ENCODE peak calls at places on chromosomes 6 and 20, in four cellular contexts. L, D, K and A are unnamed samples.

GRCh38 chr20:13744403-13744802 is 40.3 kb downstream of the ESF1 start:
- DNase-seq in L (no peak), K (no peak), D (no peak), A (no peak)

GRCh38 chr20:57638895-57639236 is 18.6 kb upstream of the ZBP1 start:
- DNase-seq in D (no peak), L (peak; percentile 40), K (no peak), A (no peak)

GRCh38 chr20:24039196-24039595 is 50.6 kb upstream of the GGTLC1 start:
- DNase-seq in K (no peak), L (no peak), D (no peak), A (no peak)

GRCh38 chr20:34980543-34981213 is 25.0 kb downstream of the MYH7B start:
- DNase-seq in K (no peak), L (no peak), D (peak; percentile 69), A (peak; percentile 45)

GRCh38 chr6:170292778-170293164 is 1.9 kb upstream of the DLL1 start:
- DNase-seq in L (peak; percentile 43), K (no peak), D (no peak), A (no peak)

GRCh38 chr6:111750753-111751684 is 122.2 kb downstream of the FYN start:
- DNase-seq in D (no peak), K (no peak), L (no peak), A (no peak)

GRCh38 chr6:16723833-16724232 is 37.4 kb downstream of the ATXN1 start:
- DNase-seq in D (no peak), L (peak; percentile 61), K (no peak), A (no peak)

GRCh38 chr20:32109392-32110172 is at the start of gene TM9SF4:
- DNase-seq in L (peak; percentile 96), D (peak; percentile 93), K (peak; percentile 94), A (peak; percentile 85)

GRCh38 chr6:84688187-84688878 is 76.1 kb downstream of the TBX18 start:
- DNase-seq in L (no peak), K (no peak), D (no peak), A (no peak)

GRCh38 chr6:135535989-135536414 is 38.5 kb upstream of the AHI1 start:
- DNase-seq in L (peak; percentile 63), K (peak; percentile 15), D (no peak), A (no peak)

GRCh38 chr6:47655719-47656595 is 42.4 kb upstream of the ADGRF4 start:
- DNase-seq in K (peak; percentile 17), D (peak; percentile 54), L (peak; percentile 33), A (no peak)

GRCh38 chr20:36572701-36573102 is 695 bp upstream of the TGIF2 start:
- DNase-seq in K (peak; percentile 39), L (peak; percentile 19), D (no peak), A (no peak)

GRCh38 chr6:32974541-32975308 is 6.3 kb downstream of the BRD2 start:
- DNase-seq in D (no peak), K (no peak), L (no peak), A (no peak)

GRCh38 chr6:42777126-42777822 is 4.6 kb upstream of the BICRAL start:
- DNase-seq in K (no peak), D (no peak), L (no peak), A (no peak)

GRCh38 chr6:134928151-134928917 is 21.6 kb downstream of the ALDH8A1 start:
- DNase-seq in D (no peak), L (no peak), K (no peak), A (no peak)

GRCh38 chr6:16697437-16698162 is 63.7 kb downstream of the ATXN1 start:
- DNase-seq in K (no peak), L (no peak), D (no peak), A (no peak)

GRCh38 chr20:61640171-61640570 is 388.1 kb downstream of the CDH4 start:
- DNase-seq in L (no peak), D (no peak), K (no peak), A (no peak)

GRCh38 chr6:26651382-26651781 is 8.2 kb downstream of the ZNF322 start:
- DNase-seq in L (no peak), K (no peak), D (no peak), A (no peak)
- H3K9me3 ChIP-seq in L (peaks cover 67% of the 10 kb centered on the region), K (peaks cover 79% of the 10 kb centered on the region), D (no peaks in the 10 kb centered on the region), A (no peaks in the 10 kb centered on the region)

DNA sequence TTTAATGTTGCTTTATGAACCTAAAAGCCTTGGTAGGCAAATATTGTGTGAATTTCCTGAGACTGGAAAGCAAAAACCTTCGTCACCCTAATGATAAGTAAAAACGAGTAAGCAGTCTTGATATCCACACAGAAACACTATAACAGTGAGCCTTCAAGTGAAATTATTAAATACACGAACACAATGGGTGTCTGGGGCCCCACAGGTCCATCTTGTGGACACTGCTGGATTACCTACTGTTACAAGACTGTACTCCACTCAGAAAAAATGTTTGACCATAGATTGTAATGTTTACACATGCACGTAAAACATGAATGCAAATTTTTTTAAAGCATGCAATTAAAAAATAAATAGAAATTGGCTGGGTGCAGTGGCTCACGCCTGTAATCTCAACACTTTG is 466.9 kb downstream of the CD83 start:
- DNase-seq in D (no peak), L (peak; percentile 27), K (no peak), A (no peak)
- H3K4me1 ChIP-seq in D (no peaks in the 10 kb centered on the region), L (no peaks in the 10 kb centered on the region), K (no peaks in the 10 kb centered on the region), A (no peaks in the 10 kb centered on the region)

GRCh38 chr6:107932580-107932979 is 25.4 kb downstream of the SEC63 start:
- DNase-seq in D (no peak), L (no peak), K (no peak), A (no peak)

GRCh38 chr6:107941199-107941598 is 16.8 kb downstream of the SEC63 start:
- DNase-seq in D (no peak), K (no peak), L (no peak), A (no peak)

GRCh38 chr6:107931894-107932293 is 26.1 kb downstream of the SEC63 start:
- DNase-seq in L (no peak), D (no peak), K (no peak), A (no peak)

GRCh38 chr6:107941627-107942026 is 16.4 kb downstream of the SEC63 start:
- DNase-seq in L (no peak), K (no peak), D (no peak), A (no peak)

DNA sequence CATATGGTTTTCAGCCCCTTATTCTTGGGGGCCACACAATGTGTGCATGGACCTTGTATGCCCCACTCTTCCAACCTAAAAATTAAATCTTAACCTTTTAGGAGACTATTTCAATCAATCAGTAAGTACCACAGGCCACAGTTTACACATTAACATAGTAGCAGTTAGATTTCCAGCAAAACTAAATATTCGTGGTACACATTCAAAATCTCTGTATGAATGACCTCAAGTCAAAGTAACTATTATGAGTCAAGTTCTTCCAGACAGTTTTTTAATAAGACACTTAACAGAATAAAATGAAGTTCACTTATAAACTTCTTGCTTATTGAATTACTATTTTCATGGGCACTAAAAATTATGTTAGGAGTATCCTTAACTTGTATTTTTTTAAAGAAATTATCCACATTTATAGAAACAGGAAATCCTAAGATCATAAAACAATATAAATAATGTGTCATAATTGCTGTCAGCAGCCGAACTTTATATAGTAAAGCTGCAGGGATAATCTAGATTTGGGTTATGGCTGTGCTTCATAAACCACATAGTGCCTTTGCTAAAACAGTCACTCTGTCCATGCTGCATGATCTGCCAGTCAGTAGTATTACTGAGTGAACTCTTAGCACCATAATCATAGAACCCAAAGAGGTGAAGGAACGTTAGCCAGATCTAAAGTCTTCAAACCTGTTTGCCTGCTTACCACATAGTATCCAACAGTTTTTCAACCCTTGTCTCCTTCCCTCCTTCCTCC is 21.7 kb downstream of the SEC63 start:
- DNase-seq in D (no peak), K (no peak), L (no peak), A (no peak)
- H3K9me3 ChIP-seq in D (no peaks in the 10 kb centered on the region), K (peaks cover 37% of the 10 kb centered on the region), L (peaks cover 8% of the 10 kb centered on the region), A (no peaks in the 10 kb centered on the region)

GRCh38 chr20:50537546-50538201 is 27.5 kb downstream of the PTPN1 start:
- DNase-seq in L (no peak), K (no peak), D (no peak), A (no peak)

GRCh38 chr20:50538276-50538675 is 28.1 kb downstream of the PTPN1 start:
- DNase-seq in K (no peak), D (no peak), L (no peak), A (no peak)

GRCh38 chr20:50541606-50542041 is 31.4 kb downstream of the PTPN1 start:
- DNase-seq in K (no peak), D (no peak), L (no peak), A (no peak)

GRCh38 chr20:50543326-50543725 is 33.1 kb downstream of the PTPN1 start:
- DNase-seq in D (no peak), K (no peak), L (no peak), A (no peak)

GRCh38 chr20:50540620-50541605 is 30.7 kb downstream of the PTPN1 start:
- DNase-seq in K (no peak), D (no peak), L (peak; percentile 67), A (no peak)
- H3K4me1 ChIP-seq in K (no peaks in the 10 kb centered on the region), D (peaks cover 32% of the 10 kb centered on the region), L (peaks cover 27% of the 10 kb centered on the region), A (peaks cover 28% of the 10 kb centered on the region)

DNA sequence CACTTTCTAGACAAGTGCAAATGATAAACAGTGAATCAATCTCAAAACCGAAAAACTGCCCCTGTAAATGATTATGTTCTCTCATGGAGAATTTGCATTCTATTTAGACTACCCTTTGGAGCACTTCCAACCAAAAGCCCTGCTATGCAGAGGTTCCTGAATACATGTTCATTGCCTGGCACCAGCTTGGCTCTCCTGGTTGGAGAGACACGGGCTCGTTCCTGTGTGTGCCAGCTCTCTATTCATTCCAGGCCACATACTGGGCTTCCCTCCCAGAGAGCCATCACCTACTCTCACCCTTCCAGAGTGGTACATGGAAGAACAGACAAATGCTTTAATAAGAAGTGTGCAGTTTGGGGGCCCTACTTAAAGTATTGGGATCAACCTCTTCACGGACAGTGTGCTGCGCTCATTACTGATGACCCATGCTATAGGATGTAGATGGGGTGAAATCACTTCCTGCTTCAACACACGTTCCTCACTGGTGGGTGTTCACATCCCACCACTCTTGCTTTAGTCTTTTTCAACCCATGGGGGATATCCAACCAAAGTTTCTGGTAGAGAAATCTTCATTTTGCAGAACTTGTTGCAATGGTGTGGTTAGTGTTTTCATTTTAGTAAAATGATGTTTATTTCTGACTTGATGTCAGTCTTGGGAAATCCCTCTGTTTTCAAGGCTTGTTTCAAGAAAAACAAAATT is 38.5 kb upstream of the NAA20 start:
- DNase-seq in D (no peak), K (no peak), L (no peak), A (no peak)
- H3K9me3 ChIP-seq in D (no peaks in the 10 kb centered on the region), K (peaks cover 12% of the 10 kb centered on the region), L (no peaks in the 10 kb centered on the region), A (no peaks in the 10 kb centered on the region)